ENCODE peak calls at places on chromosomes 6 and 20, in nine cellular contexts. S is heart left ventricle; L is HT1080; O is fibroblast of the aortic adventitia; D is cardiac fibroblast; E is memory B cell; Y is Right ventricle myocardium superior; R is caudate nucleus; Z is stimulated activated CD4-positive, alpha-beta T cell treated with anti-CD3 and anti-CD28 coated beads, Interleukin-15, amount 100 ng/mL, for 24 hours. Q is an unnamed sample.

GRCh38 chr20:35039146-35039545 is 53.5 kb downstream of the TRPC4AP start:
- DNase-seq in S (no peak), L (no peak), O (no peak), D (no peak), E (no peak), Y (no peak), R (no peak), Z (no peak), Q (peak; percentile 64)

GRCh38 chr6:21829126-21829525 is 235.6 kb downstream of the SOX4 start:
- DNase-seq in S (no peak), L (no peak), O (no peak), D (no peak), E (no peak), Y (no peak), R (no peak), Z (no peak), Q (no peak)

GRCh38 chr20:50397058-50397457 is 113.1 kb upstream of the PTPN1 start:
- DNase-seq in S (no peak), L (no peak), O (no peak), D (no peak), E (no peak), Y (no peak), R (no peak), Z (no peak), Q (no peak)

GRCh38 chr6:31738048-31738979 is 1.5 kb upstream of the MSH5 start:
- DNase-seq in S (peak; percentile 56), L (peak; percentile 94), O (peak; percentile 82), D (peak; percentile 91), E (no peak), Y (no peak), R (no peak), Z (peak; percentile 79), Q (peak; percentile 76)

GRCh38 chr20:56736285-56736857 is 107.3 kb downstream of the TFAP2C start:
- DNase-seq in S (no peak), L (no peak), O (no peak), D (no peak), E (no peak), Y (no peak), R (no peak), Z (no peak), Q (no peak)

GRCh38 chr6:100175814-100176275 is 181.8 kb upstream of the MCHR2 start:
- DNase-seq in S (no peak), L (peak; percentile 56), O (peak; percentile 88), D (peak; percentile 87), E (no peak), Y (no peak), R (no peak), Z (no peak), Q (no peak)

GRCh38 chr20:57124346-57124745 is 142.1 kb downstream of the BMP7 start:
- DNase-seq in S (no peak), L (no peak), O (no peak), D (no peak), E (no peak), Y (no peak), R (no peak), Z (no peak), Q (no peak)

GRCh38 chr6:114024746-114025145 is 53.8 kb upstream of the HDAC2 start:
- DNase-seq in S (no peak), L (no peak), O (no peak), D (no peak), E (no peak), Y (no peak), R (no peak), Z (no peak), Q (no peak)

GRCh38 chr6:44217332-44218143 is 812 bp downstream of the MYMX start:
- DNase-seq in S (peak; percentile 88), L (peak; percentile 13), O (no peak), D (no peak), E (no peak), Y (peak; percentile 86), R (no peak), Z (no peak), Q (peak; percentile 49)

GRCh38 chr6:155495011-155495768 is 39.6 kb upstream of the NOX3 start:
- DNase-seq in S (peak; percentile 42), L (no peak), O (peak; percentile 91), D (peak; percentile 96), E (no peak), Y (no peak), R (no peak), Z (no peak), Q (peak; percentile 19)

Q was measured in mucosa of descending colon.